ENCODE peak calls at places on chromosomes 13 and 19, in ten cellular contexts. H, D, X, T, G, V, L, N, W and O are unnamed samples.

GRCh38 chr19:556611-557382 is 12.9 kb downstream of the GZMM start:
- DNase-seq in H (no peak), D (no peak), X (no peak), T (no peak), G (no peak), V (no peak), L (no peak), N (peak; percentile 49), W (no peak), O (no peak)

GRCh38 chr13:57270493-57270892 is 103.5 kb downstream of the PRR20E start:
- DNase-seq in H (no peak), D (no peak), X (no peak), T (no peak), G (no peak), V (no peak), L (no peak), N (no peak), W (no peak), O (no peak)

GRCh38 chr13:113862766-113863510 is 938 bp downstream of the GAS6 start:
- DNase-seq in H (no peak), D (no peak), X (peak; percentile 55), T (no peak), G (no peak), V (peak; percentile 72), L (peak; percentile 28), N (peak; percentile 68), W (no peak), O (no peak)

GRCh38 chr13:25882732-25883357 is 169.0 kb downstream of the SHISA2 start:
- DNase-seq in H (no peak), D (no peak), X (no peak), T (no peak), G (no peak), V (no peak), L (no peak), N (no peak), W (no peak), O (no peak)

GRCh38 chr19:21468791-21469190 is 36.6 kb upstream of the ZNF429 start:
- DNase-seq in H (no peak), D (no peak), X (no peak), T (no peak), G (peak; percentile 67), V (no peak), L (no peak), N (no peak), W (no peak), O (no peak)

GRCh38 chr19:54458648-54459281 is 4.8 kb downstream of the LENG9 start:
- DNase-seq in H (no peak), D (no peak), X (peak; percentile 18), T (no peak), G (no peak), V (no peak), L (no peak), N (no peak), W (no peak), O (no peak)

GRCh38 chr13:83211301-83211700 is 671.0 kb downstream of the SLITRK1 start:
- DNase-seq in H (no peak), D (no peak), X (no peak), T (no peak), G (no peak), V (no peak), L (no peak), N (no peak), W (no peak), O (no peak)

GRCh38 chr13:111413407-111414187 is 93.2 kb downstream of the TEX29 start:
- DNase-seq in H (no peak), D (no peak), X (no peak), T (no peak), G (no peak), V (no peak), L (no peak), N (no peak), W (no peak), O (no peak)

GRCh38 chr19:34269081-34269480 is 14.7 kb downstream of the GARRE1 start:
- DNase-seq in H (no peak), D (no peak), X (no peak), T (no peak), G (peak; percentile 47), V (no peak), L (no peak), N (no peak), W (no peak), O (no peak)

GRCh38 chr19:2294377-2295335 is 12.7 kb upstream of the PEAK3 start:
- DNase-seq in H (no peak), D (no peak), X (no peak), T (no peak), G (no peak), V (no peak), L (peak; percentile 80), N (no peak), W (no peak), O (no peak)

GRCh38 chr19:18123819-18124218 is 26.2 kb downstream of the MAST3 start:
- DNase-seq in H (no peak), D (no peak), X (no peak), T (no peak), G (no peak), V (no peak), L (no peak), N (no peak), W (no peak), O (no peak)

GRCh38 chr19:16351133-16351809 is 26.6 kb downstream of the KLF2 start:
- DNase-seq in H (no peak), D (no peak), X (no peak), T (no peak), G (peak; percentile 62), V (no peak), L (no peak), N (no peak), W (no peak), O (no peak)

GRCh38 chr13:20370815-20371421 is 138.8 kb upstream of the GJB6 start:
- DNase-seq in H (no peak), D (peak; percentile 15), X (no peak), T (no peak), G (no peak), V (no peak), L (no peak), N (no peak), W (no peak), O (no peak)

GRCh38 chr19:42196011-42197001 is 21.2 kb downstream of the DEDD2 start:
- DNase-seq in H (no peak), D (no peak), X (no peak), T (no peak), G (no peak), V (no peak), L (no peak), N (no peak), W (no peak), O (no peak)

GRCh38 chr13:51636349-51636890 is 52.2 kb downstream of the WDFY2 start:
- DNase-seq in H (no peak), D (peak; percentile 4), X (no peak), T (no peak), G (no peak), V (no peak), L (no peak), N (no peak), W (peak; percentile 56), O (no peak)

GRCh38 chr19:41521860-41522555 is 54.0 kb upstream of the CEACAM21 start:
- DNase-seq in H (no peak), D (no peak), X (no peak), T (peak; percentile 37), G (no peak), V (no peak), L (no peak), N (peak; percentile 58), W (no peak), O (no peak)

GRCh38 chr19:16290692-16291091 is 33.9 kb upstream of the KLF2 start:
- DNase-seq in H (no peak), D (no peak), X (no peak), T (no peak), G (no peak), V (no peak), L (no peak), N (no peak), W (no peak), O (no peak)

GRCh38 chr19:48819366-48819816 is 8.6 kb upstream of the BCAT2 start:
- DNase-seq in H (no peak), D (peak; percentile 80), X (peak; percentile 94), T (no peak), G (no peak), V (no peak), L (peak; percentile 60), N (peak; percentile 91), W (no peak), O (no peak)

GRCh38 chr13:43883636-43884035 is 3.9 kb downstream of the LACC1 start:
- DNase-seq in H (no peak), D (no peak), X (no peak), T (no peak), G (no peak), V (no peak), L (no peak), N (no peak), W (no peak), O (no peak)

GRCh38 chr19:45900661-45901431 is 1.6 kb downstream of the MYPOP start:
- DNase-seq in H (no peak), D (no peak), X (no peak), T (no peak), G (no peak), V (no peak), L (no peak), N (no peak), W (no peak), O (no peak)

GRCh38 chr19:794989-795658 is 2.1 kb upstream of the PTBP1 start:
- DNase-seq in H (no peak), D (no peak), X (peak; percentile 60), T (no peak), G (peak; percentile 40), V (no peak), L (no peak), N (no peak), W (no peak), O (no peak)

GRCh38 chr13:61414686-61415664 is 674 bp downstream of the PCDH20 start:
- DNase-seq in H (no peak), D (no peak), X (no peak), T (no peak), G (no peak), V (no peak), L (no peak), N (peak; percentile 76), W (peak; percentile 86), O (no peak)

GRCh38 chr19:1261512-1261862 is 7.6 kb upstream of the CIRBP start:
- DNase-seq in H (no peak), D (no peak), X (no peak), T (no peak), G (peak; percentile 85), V (no peak), L (no peak), N (peak; percentile 61), W (no peak), O (peak; percentile 36)

GRCh38 chr19:2578391-2578826 is 102.5 kb downstream of the GADD45B start:
- DNase-seq in H (no peak), D (peak; percentile 42), X (no peak), T (no peak), G (no peak), V (no peak), L (no peak), N (no peak), W (no peak), O (no peak)

GRCh38 chr13:106348032-106348431 is 187.4 kb downstream of the EFNB2 start:
- DNase-seq in H (no peak), D (peak; percentile 81), X (no peak), T (no peak), G (no peak), V (no peak), L (no peak), N (no peak), W (no peak), O (no peak)

GRCh38 chr13:110685305-110685704 is 20.6 kb downstream of the CARS2 start:
- DNase-seq in H (no peak), D (no peak), X (no peak), T (no peak), G (no peak), V (no peak), L (no peak), N (no peak), W (no peak), O (no peak)

GRCh38 chr13:75318138-75318833 is 163.7 kb downstream of the TBC1D4 start:
- DNase-seq in H (no peak), D (no peak), X (no peak), T (no peak), G (no peak), V (no peak), L (no peak), N (no peak), W (no peak), O (no peak)

GRCh38 chr13:98444381-98444780 is 132.5 kb downstream of the STK24 start:
- DNase-seq in H (no peak), D (no peak), X (no peak), T (no peak), G (no peak), V (no peak), L (no peak), N (peak; percentile 35), W (no peak), O (no peak)